ENCODE peak calls at places on chromosome 18, in nine cellular contexts. One of them, this sample, is unnamed.

GRCh38 chr18:31720867-31721266 is 36.5 kb upstream of the B4GALT6 start:
- DNase-seq in fibroblast of mammary gland: peak
- DNase-seq in WERI-Rb-1: no peak
- DNase-seq in GM23338: no peak
- DNase-seq in naive thymus-derived CD4-positive, alpha-beta T cell: no peak
- DNase-seq in neural progenitor cell: no peak
- DNase-seq in HepG2: no peak
- DNase-seq in esophagus muscularis mucosa: no peak
- DNase-seq in cardiac fibroblast: peak
- DNase-seq in this sample: peak

GRCh38 chr18:70036771-70037452 is 89.2 kb upstream of the CD226 start:
- DNase-seq in fibroblast of mammary gland: no peak
- DNase-seq in WERI-Rb-1: no peak
- DNase-seq in GM23338: no peak
- DNase-seq in naive thymus-derived CD4-positive, alpha-beta T cell: no peak
- DNase-seq in neural progenitor cell: no peak
- DNase-seq in HepG2: no peak
- DNase-seq in esophagus muscularis mucosa: no peak
- DNase-seq in cardiac fibroblast: no peak
- DNase-seq in this sample: no peak

GRCh38 chr18:79754022-79754761 is 43.5 kb upstream of the KCNG2 start:
- DNase-seq in fibroblast of mammary gland: no peak
- DNase-seq in WERI-Rb-1: no peak
- DNase-seq in GM23338: no peak
- DNase-seq in naive thymus-derived CD4-positive, alpha-beta T cell: no peak
- DNase-seq in neural progenitor cell: no peak
- DNase-seq in HepG2: no peak
- DNase-seq in esophagus muscularis mucosa: no peak
- DNase-seq in cardiac fibroblast: no peak
- DNase-seq in this sample: no peak

GRCh38 chr18:22320736-22321135 is 97.0 kb downstream of the CTAGE1 start:
- DNase-seq in fibroblast of mammary gland: no peak
- DNase-seq in WERI-Rb-1: no peak
- DNase-seq in GM23338: no peak
- DNase-seq in naive thymus-derived CD4-positive, alpha-beta T cell: no peak
- DNase-seq in neural progenitor cell: no peak
- DNase-seq in HepG2: no peak
- DNase-seq in esophagus muscularis mucosa: no peak
- DNase-seq in cardiac fibroblast: no peak
- DNase-seq in this sample: no peak

GRCh38 chr18:52716926-52717325 is 376.9 kb downstream of the DCC start:
- DNase-seq in fibroblast of mammary gland: peak
- DNase-seq in WERI-Rb-1: peak
- DNase-seq in GM23338: peak
- DNase-seq in naive thymus-derived CD4-positive, alpha-beta T cell: no peak
- DNase-seq in neural progenitor cell: peak
- DNase-seq in HepG2: peak
- DNase-seq in esophagus muscularis mucosa: no peak
- DNase-seq in cardiac fibroblast: peak
- DNase-seq in this sample: peak

GRCh38 chr18:5266721-5267120 is 28.8 kb downstream of the ZBTB14 start:
- DNase-seq in fibroblast of mammary gland: no peak
- DNase-seq in WERI-Rb-1: no peak
- DNase-seq in GM23338: no peak
- DNase-seq in naive thymus-derived CD4-positive, alpha-beta T cell: no peak
- DNase-seq in neural progenitor cell: no peak
- DNase-seq in HepG2: no peak
- DNase-seq in esophagus muscularis mucosa: no peak
- DNase-seq in cardiac fibroblast: no peak
- DNase-seq in this sample: no peak

GRCh38 chr18:39191058-39191457 is 1625.5 kb upstream of the CELF4 start:
- DNase-seq in fibroblast of mammary gland: no peak
- DNase-seq in WERI-Rb-1: no peak
- DNase-seq in GM23338: no peak
- DNase-seq in naive thymus-derived CD4-positive, alpha-beta T cell: no peak
- DNase-seq in neural progenitor cell: no peak
- DNase-seq in HepG2: no peak
- DNase-seq in esophagus muscularis mucosa: no peak
- DNase-seq in cardiac fibroblast: no peak
- DNase-seq in this sample: no peak

GRCh38 chr18:25786778-25787177 is 303.6 kb downstream of the SS18 start:
- DNase-seq in fibroblast of mammary gland: peak
- DNase-seq in WERI-Rb-1: no peak
- DNase-seq in GM23338: no peak
- DNase-seq in naive thymus-derived CD4-positive, alpha-beta T cell: no peak
- DNase-seq in neural progenitor cell: no peak
- DNase-seq in HepG2: no peak
- DNase-seq in esophagus muscularis mucosa: no peak
- DNase-seq in cardiac fibroblast: peak
- DNase-seq in this sample: peak

GRCh38 chr18:57547260-57547659 is 39.2 kb downstream of the FECH start:
- DNase-seq in fibroblast of mammary gland: no peak
- DNase-seq in WERI-Rb-1: no peak
- DNase-seq in GM23338: no peak
- DNase-seq in naive thymus-derived CD4-positive, alpha-beta T cell: no peak
- DNase-seq in neural progenitor cell: no peak
- DNase-seq in HepG2: no peak
- DNase-seq in esophagus muscularis mucosa: no peak
- DNase-seq in cardiac fibroblast: no peak
- DNase-seq in this sample: no peak

GRCh38 chr18:12377556-12378553 is 828 bp upstream of the AFG3L2 start:
- DNase-seq in fibroblast of mammary gland: peak
- DNase-seq in WERI-Rb-1: no peak
- DNase-seq in GM23338: peak
- DNase-seq in naive thymus-derived CD4-positive, alpha-beta T cell: no peak
- DNase-seq in neural progenitor cell: peak
- DNase-seq in HepG2: no peak
- DNase-seq in esophagus muscularis mucosa: no peak
- DNase-seq in cardiac fibroblast: no peak
- DNase-seq in this sample: no peak

GRCh38 chr18:52340466-52341378 is 725 bp downstream of the DCC start:
- DNase-seq in fibroblast of mammary gland: no peak
- DNase-seq in WERI-Rb-1: peak
- DNase-seq in GM23338: peak
- DNase-seq in naive thymus-derived CD4-positive, alpha-beta T cell: no peak
- DNase-seq in neural progenitor cell: peak
- DNase-seq in HepG2: no peak
- DNase-seq in esophagus muscularis mucosa: no peak
- DNase-seq in cardiac fibroblast: no peak
- DNase-seq in this sample: no peak

GRCh38 chr18:25941556-25941955 is 148.9 kb downstream of the SS18 start:
- DNase-seq in fibroblast of mammary gland: peak
- DNase-seq in WERI-Rb-1: no peak
- DNase-seq in GM23338: no peak
- DNase-seq in naive thymus-derived CD4-positive, alpha-beta T cell: no peak
- DNase-seq in neural progenitor cell: no peak
- DNase-seq in HepG2: no peak
- DNase-seq in esophagus muscularis mucosa: no peak
- DNase-seq in cardiac fibroblast: no peak
- DNase-seq in this sample: no peak

GRCh38 chr18:75036941-75037516 is 171.9 kb downstream of the PTGR3 start:
- DNase-seq in fibroblast of mammary gland: no peak
- DNase-seq in WERI-Rb-1: no peak
- DNase-seq in GM23338: no peak
- DNase-seq in naive thymus-derived CD4-positive, alpha-beta T cell: no peak
- DNase-seq in neural progenitor cell: no peak
- DNase-seq in HepG2: peak
- DNase-seq in esophagus muscularis mucosa: peak
- DNase-seq in cardiac fibroblast: peak
- DNase-seq in this sample: no peak
- H3K4me3 ChIP-seq in fibroblast of mammary gland: no peak
- H3K4me3 ChIP-seq in WERI-Rb-1: no peak
- H3K4me3 ChIP-seq in GM23338: no peak
- H3K4me3 ChIP-seq in naive thymus-derived CD4-positive, alpha-beta T cell: no peak
- H3K4me3 ChIP-seq in neural progenitor cell: no peak
- H3K4me3 ChIP-seq in HepG2: no peak
- H3K4me3 ChIP-seq in esophagus muscularis mucosa: no peak
- H3K4me3 ChIP-seq in cardiac fibroblast: no peak
- H3K4me3 ChIP-seq in this sample: no peak

GRCh38 chr18:62881509-62882016 is 166.2 kb downstream of the PHLPP1 start:
- DNase-seq in fibroblast of mammary gland: peak
- DNase-seq in WERI-Rb-1: no peak
- DNase-seq in GM23338: no peak
- DNase-seq in naive thymus-derived CD4-positive, alpha-beta T cell: no peak
- DNase-seq in neural progenitor cell: no peak
- DNase-seq in HepG2: no peak
- DNase-seq in esophagus muscularis mucosa: no peak
- DNase-seq in cardiac fibroblast: peak
- DNase-seq in this sample: peak
- H3K4me3 ChIP-seq in fibroblast of mammary gland: no peak
- H3K4me3 ChIP-seq in WERI-Rb-1: no peak
- H3K4me3 ChIP-seq in GM23338: no peak
- H3K4me3 ChIP-seq in naive thymus-derived CD4-positive, alpha-beta T cell: no peak
- H3K4me3 ChIP-seq in neural progenitor cell: no peak
- H3K4me3 ChIP-seq in HepG2: no peak
- H3K4me3 ChIP-seq in esophagus muscularis mucosa: no peak
- H3K4me3 ChIP-seq in cardiac fibroblast: no peak
- H3K4me3 ChIP-seq in this sample: no peak

GRCh38 chr18:44946529-44947113 is 265.9 kb downstream of the SETBP1 start:
- DNase-seq in fibroblast of mammary gland: no peak
- DNase-seq in WERI-Rb-1: no peak
- DNase-seq in GM23338: no peak
- DNase-seq in naive thymus-derived CD4-positive, alpha-beta T cell: no peak
- DNase-seq in neural progenitor cell: peak
- DNase-seq in HepG2: no peak
- DNase-seq in esophagus muscularis mucosa: no peak
- DNase-seq in cardiac fibroblast: no peak
- DNase-seq in this sample: no peak
- H3K4me3 ChIP-seq in fibroblast of mammary gland: no peak
- H3K4me3 ChIP-seq in WERI-Rb-1: no peak
- H3K4me3 ChIP-seq in GM23338: no peak
- H3K4me3 ChIP-seq in naive thymus-derived CD4-positive, alpha-beta T cell: no peak
- H3K4me3 ChIP-seq in neural progenitor cell: no peak
- H3K4me3 ChIP-seq in HepG2: no peak
- H3K4me3 ChIP-seq in esophagus muscularis mucosa: no peak
- H3K4me3 ChIP-seq in cardiac fibroblast: no peak
- H3K4me3 ChIP-seq in this sample: no peak

GRCh38 chr18:68713131-68713530 is 1.8 kb downstream of the TMX3 start:
- DNase-seq in fibroblast of mammary gland: no peak
- DNase-seq in WERI-Rb-1: no peak
- DNase-seq in GM23338: peak
- DNase-seq in naive thymus-derived CD4-positive, alpha-beta T cell: no peak
- DNase-seq in neural progenitor cell: no peak
- DNase-seq in HepG2: no peak
- DNase-seq in esophagus muscularis mucosa: no peak
- DNase-seq in cardiac fibroblast: no peak
- DNase-seq in this sample: no peak
- H3K4me3 ChIP-seq in fibroblast of mammary gland: no peak
- H3K4me3 ChIP-seq in WERI-Rb-1: no peak
- H3K4me3 ChIP-seq in GM23338: peak
- H3K4me3 ChIP-seq in naive thymus-derived CD4-positive, alpha-beta T cell: no peak
- H3K4me3 ChIP-seq in neural progenitor cell: peak
- H3K4me3 ChIP-seq in HepG2: no peak
- H3K4me3 ChIP-seq in esophagus muscularis mucosa: no peak
- H3K4me3 ChIP-seq in cardiac fibroblast: no peak
- H3K4me3 ChIP-seq in this sample: no peak

GRCh38 chr18:34158881-34159690 is 65.6 kb downstream of the NOL4 start:
- DNase-seq in fibroblast of mammary gland: peak
- DNase-seq in WERI-Rb-1: peak
- DNase-seq in GM23338: peak
- DNase-seq in naive thymus-derived CD4-positive, alpha-beta T cell: no peak
- DNase-seq in neural progenitor cell: peak
- DNase-seq in HepG2: peak
- DNase-seq in esophagus muscularis mucosa: no peak
- DNase-seq in cardiac fibroblast: peak
- DNase-seq in this sample: no peak
- H3K4me3 ChIP-seq in fibroblast of mammary gland: peak
- H3K4me3 ChIP-seq in WERI-Rb-1: peak
- H3K4me3 ChIP-seq in GM23338: peak
- H3K4me3 ChIP-seq in naive thymus-derived CD4-positive, alpha-beta T cell: no peak
- H3K4me3 ChIP-seq in neural progenitor cell: peak
- H3K4me3 ChIP-seq in HepG2: no peak
- H3K4me3 ChIP-seq in esophagus muscularis mucosa: peak
- H3K4me3 ChIP-seq in cardiac fibroblast: peak
- H3K4me3 ChIP-seq in this sample: peak

GRCh38 chr18:10456718-10457499 is 2.5 kb downstream of the APCDD1 start:
- DNase-seq in fibroblast of mammary gland: no peak
- DNase-seq in WERI-Rb-1: no peak
- DNase-seq in GM23338: no peak
- DNase-seq in naive thymus-derived CD4-positive, alpha-beta T cell: no peak
- DNase-seq in neural progenitor cell: no peak
- DNase-seq in HepG2: no peak
- DNase-seq in esophagus muscularis mucosa: peak
- DNase-seq in cardiac fibroblast: no peak
- DNase-seq in this sample: no peak
- H3K4me3 ChIP-seq in fibroblast of mammary gland: no peak
- H3K4me3 ChIP-seq in WERI-Rb-1: peak
- H3K4me3 ChIP-seq in GM23338: no peak
- H3K4me3 ChIP-seq in naive thymus-derived CD4-positive, alpha-beta T cell: no peak
- H3K4me3 ChIP-seq in neural progenitor cell: no peak
- H3K4me3 ChIP-seq in HepG2: no peak
- H3K4me3 ChIP-seq in esophagus muscularis mucosa: peak
- H3K4me3 ChIP-seq in cardiac fibroblast: no peak
- H3K4me3 ChIP-seq in this sample: no peak

GRCh38 chr18:55401275-55401620 is 186.7 kb downstream of the TCF4 start:
- DNase-seq in fibroblast of mammary gland: no peak
- DNase-seq in WERI-Rb-1: no peak
- DNase-seq in GM23338: no peak
- DNase-seq in naive thymus-derived CD4-positive, alpha-beta T cell: no peak
- DNase-seq in neural progenitor cell: no peak
- DNase-seq in HepG2: no peak
- DNase-seq in esophagus muscularis mucosa: no peak
- DNase-seq in cardiac fibroblast: peak
- DNase-seq in this sample: no peak

GRCh38 chr18:55402731-55403405 is 185.1 kb downstream of the TCF4 start:
- DNase-seq in fibroblast of mammary gland: no peak
- DNase-seq in WERI-Rb-1: no peak
- DNase-seq in GM23338: no peak
- DNase-seq in naive thymus-derived CD4-positive, alpha-beta T cell: no peak
- DNase-seq in neural progenitor cell: no peak
- DNase-seq in HepG2: no peak
- DNase-seq in esophagus muscularis mucosa: no peak
- DNase-seq in cardiac fibroblast: peak
- DNase-seq in this sample: no peak

GRCh38 chr18:55400590-55401274 is 187.3 kb downstream of the TCF4 start:
- DNase-seq in fibroblast of mammary gland: no peak
- DNase-seq in WERI-Rb-1: no peak
- DNase-seq in GM23338: no peak
- DNase-seq in naive thymus-derived CD4-positive, alpha-beta T cell: no peak
- DNase-seq in neural progenitor cell: no peak
- DNase-seq in HepG2: no peak
- DNase-seq in esophagus muscularis mucosa: no peak
- DNase-seq in cardiac fibroblast: peak
- DNase-seq in this sample: no peak

GRCh38 chr18:55403555-55403954 is 184.4 kb downstream of the TCF4 start:
- DNase-seq in fibroblast of mammary gland: no peak
- DNase-seq in WERI-Rb-1: no peak
- DNase-seq in GM23338: no peak
- DNase-seq in naive thymus-derived CD4-positive, alpha-beta T cell: no peak
- DNase-seq in neural progenitor cell: no peak
- DNase-seq in HepG2: no peak
- DNase-seq in esophagus muscularis mucosa: no peak
- DNase-seq in cardiac fibroblast: no peak
- DNase-seq in this sample: no peak

GRCh38 chr18:55401638-55402191 is 186.3 kb downstream of the TCF4 start:
- DNase-seq in fibroblast of mammary gland: peak
- DNase-seq in WERI-Rb-1: no peak
- DNase-seq in GM23338: peak
- DNase-seq in naive thymus-derived CD4-positive, alpha-beta T cell: no peak
- DNase-seq in neural progenitor cell: peak
- DNase-seq in HepG2: peak
- DNase-seq in esophagus muscularis mucosa: no peak
- DNase-seq in cardiac fibroblast: peak
- DNase-seq in this sample: peak
- H3K4me3 ChIP-seq in fibroblast of mammary gland: peak
- H3K4me3 ChIP-seq in WERI-Rb-1: no peak
- H3K4me3 ChIP-seq in GM23338: peak
- H3K4me3 ChIP-seq in naive thymus-derived CD4-positive, alpha-beta T cell: no peak
- H3K4me3 ChIP-seq in neural progenitor cell: no peak
- H3K4me3 ChIP-seq in HepG2: no peak
- H3K4me3 ChIP-seq in esophagus muscularis mucosa: peak
- H3K4me3 ChIP-seq in cardiac fibroblast: peak
- H3K4me3 ChIP-seq in this sample: peak

GRCh38 chr18:63216911-63217311 is 102.7 kb downstream of the BCL2 start:
- DNase-seq in fibroblast of mammary gland: no peak
- DNase-seq in WERI-Rb-1: no peak
- DNase-seq in GM23338: no peak
- DNase-seq in naive thymus-derived CD4-positive, alpha-beta T cell: peak
- DNase-seq in neural progenitor cell: no peak
- DNase-seq in HepG2: no peak
- DNase-seq in esophagus muscularis mucosa: no peak
- DNase-seq in cardiac fibroblast: no peak
- DNase-seq in this sample: no peak
- H3K4me3 ChIP-seq in fibroblast of mammary gland: no peak
- H3K4me3 ChIP-seq in WERI-Rb-1: no peak
- H3K4me3 ChIP-seq in GM23338: no peak
- H3K4me3 ChIP-seq in naive thymus-derived CD4-positive, alpha-beta T cell: peak
- H3K4me3 ChIP-seq in neural progenitor cell: no peak
- H3K4me3 ChIP-seq in HepG2: no peak
- H3K4me3 ChIP-seq in esophagus muscularis mucosa: no peak
- H3K4me3 ChIP-seq in cardiac fibroblast: no peak
- H3K4me3 ChIP-seq in this sample: no peak

This sample was measured in skeletal muscle cell.